ENCODE peak calls at places on chromosomes 3 and 15, in eight cellular contexts. K, P, B, J, U, S, X and C are unnamed samples.

GRCh38 chr15:34018021-34018645 is 20.9 kb downstream of the AVEN start:
- DNase-seq in U (no peak), B (no peak), P (peak), J (no peak), S (peak), X (no peak), K (peak), C (no peak)

GRCh38 chr3:8201011-8201410 is 300.6 kb upstream of the LMCD1 start:
- DNase-seq in X (no peak), B (no peak), U (no peak), P (no peak), J (no peak), S (no peak), K (no peak), C (no peak)

GRCh38 chr3:119937229-119937628 is 155.3 kb downstream of the NR1I2 start:
- DNase-seq in U (no peak), J (no peak), P (peak), X (no peak), S (peak), B (peak), K (no peak), C (no peak)

GRCh38 chr15:79978694-79979519 is 7.9 kb upstream of the BCL2A1 start:
- DNase-seq in B (peak), X (no peak), J (no peak), K (peak), U (no peak), P (no peak), S (peak), C (peak)

GRCh38 chr3:196890309-196890708 is 22.6 kb downstream of the SENP5 start:
- DNase-seq in J (no peak), P (no peak), X (no peak), U (no peak), K (no peak), S (no peak), B (no peak), C (no peak)

GRCh38 chr3:185688808-185689207 is 102.7 kb downstream of the SENP2 start:
- DNase-seq in B (no peak), U (no peak), J (no peak), K (no peak), X (no peak), S (peak), P (no peak), C (no peak)

GRCh38 chr3:141250342-141250741 is 18.7 kb downstream of the PXYLP1 start:
- DNase-seq in X (no peak), B (no peak), U (no peak), S (no peak), P (no peak), J (no peak), K (no peak), C (no peak)

GRCh38 chr15:46344115-46344749 is 709.4 kb downstream of the SQOR start:
- DNase-seq in S (no peak), U (no peak), B (no peak), K (no peak), P (no peak), X (no peak), J (no peak), C (no peak)

GRCh38 chr3:72123908-72124441 is 339.0 kb upstream of the PROK2 start:
- DNase-seq in P (no peak), X (no peak), J (no peak), K (no peak), S (peak), U (peak), B (peak), C (peak)

GRCh38 chr3:33467786-33468185 is 27.6 kb upstream of the UBP1 start:
- DNase-seq in U (no peak), B (no peak), K (no peak), X (no peak), P (no peak), S (peak), J (no peak), C (no peak)

GRCh38 chr3:123080864-123081562 is 14.2 kb downstream of the PDIA5 start:
- DNase-seq in B (no peak), X (no peak), K (no peak), S (no peak), J (no peak), U (no peak), P (no peak), C (no peak)

GRCh38 chr3:134362221-134362620 is 12.0 kb downstream of the AMOTL2 start:
- DNase-seq in S (no peak), P (no peak), X (no peak), B (no peak), U (no peak), K (no peak), J (no peak), C (no peak)

GRCh38 chr3:96465521-96465920 is 348.9 kb upstream of the EPHA6 start:
- DNase-seq in S (no peak), B (no peak), X (no peak), J (no peak), K (no peak), U (no peak), P (no peak), C (no peak)

GRCh38 chr15:96612917-96613316 is 282.4 kb downstream of the NR2F2 start:
- DNase-seq in K (no peak), X (no peak), U (no peak), B (no peak), S (no peak), P (no peak), J (no peak), C (no peak)

GRCh38 chr3:172519740-172520139 is 3.5 kb downstream of the TNFSF10 start:
- DNase-seq in S (no peak), B (no peak), K (no peak), J (no peak), X (no peak), U (no peak), P (no peak), C (no peak)

GRCh38 chr3:135077186-135077585 is 282.1 kb downstream of the EPHB1 start:
- DNase-seq in U (no peak), K (no peak), P (no peak), J (no peak), X (no peak), B (no peak), S (no peak), C (no peak)

GRCh38 chr15:29612701-29613100 is 209.6 kb downstream of the TJP1 start:
- DNase-seq in K (no peak), U (no peak), S (peak), X (no peak), B (no peak), P (no peak), J (no peak), C (no peak)

GRCh38 chr15:65963911-65964482 is 94.7 kb downstream of the RAB11A start:
- DNase-seq in K (no peak), P (no peak), U (no peak), B (no peak), S (no peak), J (no peak), X (no peak), C (no peak)

GRCh38 chr3:107441617-107442016 is 64.4 kb downstream of the CCDC54 start:
- DNase-seq in J (no peak), B (no peak), S (peak), U (no peak), K (no peak), P (no peak), X (no peak), C (no peak)

GRCh38 chr15:67512140-67512539 is 8.8 kb upstream of the C15orf61 start:
- DNase-seq in K (no peak), P (no peak), X (no peak), J (no peak), B (no peak), S (no peak), U (no peak), C (no peak)

GRCh38 chr3:89079944-89080343 is 27.5 kb upstream of the EPHA3 start:
- DNase-seq in K (no peak), J (no peak), X (no peak), U (no peak), P (no peak), B (no peak), S (no peak), C (no peak)

GRCh38 chr3:17639765-17640164 is 102.7 kb downstream of the TBC1D5 start:
- DNase-seq in P (no peak), B (no peak), X (no peak), S (peak), U (no peak), K (no peak), J (no peak), C (no peak)

GRCh38 chr15:39195988-39196486 is 384.8 kb upstream of the THBS1 start:
- DNase-seq in X (no peak), P (no peak), J (no peak), B (peak), K (no peak), U (no peak), S (peak), C (no peak)

GRCh38 chr3:96755519-96755918 is 58.9 kb upstream of the EPHA6 start:
- DNase-seq in J (no peak), P (no peak), S (no peak), U (no peak), B (no peak), X (no peak), K (no peak), C (no peak)

GRCh38 chr3:4462641-4463040 is 4.4 kb downstream of the SUMF1 start:
- DNase-seq in S (no peak), K (no peak), J (no peak), P (no peak), B (no peak), U (no peak), X (no peak), C (no peak)

GRCh38 chr15:51170882-51171577 is 76.3 kb upstream of the TNFAIP8L3 start:
- DNase-seq in J (peak), P (no peak), X (no peak), K (no peak), U (no peak), S (no peak), B (no peak), C (peak)

DNA sequence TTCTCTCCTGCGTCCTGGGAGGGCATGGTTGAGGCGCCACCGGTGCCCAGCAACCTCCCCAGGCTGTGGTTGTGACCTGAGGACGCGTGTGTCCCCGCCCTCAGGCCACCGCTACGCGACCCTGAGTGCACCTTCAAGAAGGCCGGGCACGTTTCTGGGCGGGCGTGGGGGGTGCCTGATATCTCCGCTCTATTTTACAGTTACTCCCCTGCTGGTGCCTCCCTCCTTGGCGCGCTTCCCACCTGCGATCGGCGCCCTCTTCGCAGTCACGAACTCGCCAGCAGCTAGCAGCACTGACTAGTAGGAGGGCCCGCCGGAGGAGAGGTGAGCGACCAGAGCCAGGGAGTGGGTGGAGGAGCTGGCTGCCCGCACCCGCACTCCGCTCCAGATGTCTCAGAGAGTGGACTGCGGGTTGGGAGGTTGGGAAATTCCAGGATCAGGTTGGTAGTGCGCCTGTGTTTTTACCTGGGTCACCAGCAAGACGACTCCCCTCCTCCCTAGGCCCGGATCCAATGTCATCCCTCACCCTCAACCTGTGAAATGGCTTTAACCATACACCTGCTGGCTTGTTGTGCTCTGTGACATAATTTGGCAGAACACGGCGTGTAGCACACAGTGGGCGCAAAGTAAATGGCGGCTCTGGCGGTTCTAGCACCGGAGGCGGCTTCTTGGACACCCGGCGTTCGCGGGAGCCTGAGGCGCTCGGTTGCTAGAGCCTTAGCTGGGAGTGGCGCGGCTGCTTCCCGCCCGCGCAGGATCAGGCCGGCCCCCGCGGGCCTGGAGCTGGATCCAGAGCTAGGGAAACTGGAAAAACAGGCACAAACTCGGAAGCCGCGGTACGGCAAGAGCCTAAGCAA is 43.4 kb upstream of the POLG start:
- DNase-seq in P (no peak), K (no peak), S (no peak), J (no peak), B (no peak), X (no peak), U (no peak), C (no peak)
- H3K4me3 ChIP-seq in P (peak), K (peak), S (no peak), J (no peak), B (no peak), X (peak), U (peak), C (peak)

GRCh38 chr15:32721594-32721993 is 3.8 kb downstream of the GREM1 start:
- DNase-seq in J (no peak), B (no peak), U (no peak), K (no peak), P (no peak), S (peak), X (no peak), C (no peak)
- H3K4me3 ChIP-seq in J (no peak), B (no peak), U (no peak), K (no peak), P (no peak), S (no peak), X (no peak), C (no peak)

GRCh38 chr3:110685630-110686029 is 386.0 kb upstream of the NECTIN3 start:
- DNase-seq in B (no peak), S (no peak), X (no peak), P (no peak), J (no peak), U (no peak), K (no peak), C (no peak)
- H3K4me3 ChIP-seq in B (no peak), S (no peak), X (no peak), P (no peak), J (no peak), U (no peak), K (no peak), C (no peak)

GRCh38 chr3:129890891-129891290 is 2.6 kb downstream of the TMCC1 start:
- DNase-seq in P (no peak), B (no peak), X (no peak), U (no peak), J (no peak), K (no peak), S (no peak), C (no peak)
- H3K4me3 ChIP-seq in P (no peak), B (no peak), X (no peak), U (no peak), J (no peak), K (no peak), S (no peak), C (no peak)

GRCh38 chr3:30658328-30659052 is 52.1 kb downstream of the TGFBR2 start:
- DNase-seq in X (no peak), B (peak), P (no peak), J (no peak), K (peak), U (peak), S (peak), C (no peak)
- H3K4me3 ChIP-seq in X (no peak), B (no peak), P (peak), J (no peak), K (no peak), U (no peak), S (no peak), C (no peak)

DNA sequence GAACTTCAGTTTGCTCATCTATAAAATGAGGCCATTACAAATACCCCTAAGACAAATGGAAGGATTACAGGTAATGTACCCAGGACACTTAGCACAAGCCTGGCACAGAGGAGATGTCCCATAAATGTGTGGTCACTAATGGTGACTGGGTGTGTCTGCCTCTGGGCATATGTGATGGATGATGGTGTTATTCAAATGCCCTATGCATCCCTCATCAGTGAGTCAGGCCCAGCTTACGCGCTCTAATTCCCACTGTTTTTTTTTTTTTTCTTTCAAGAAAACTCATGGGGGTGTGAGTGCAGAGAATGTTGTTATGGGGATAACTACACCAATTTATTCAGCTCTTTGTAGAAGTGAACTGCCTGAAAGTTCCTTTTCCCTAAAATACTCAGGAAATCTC is 23.6 kb upstream of the KIF23 start:
- DNase-seq in P (no peak), B (no peak), S (peak), K (no peak), U (no peak), X (no peak), J (no peak), C (peak)
- H3K4me3 ChIP-seq in P (no peak), B (no peak), S (no peak), K (no peak), U (no peak), X (no peak), J (no peak), C (no peak)

GRCh38 chr15:40942865-40943264 is 10.4 kb upstream of the CHAC1 start:
- DNase-seq in X (no peak), P (no peak), K (no peak), J (no peak), S (no peak), U (no peak), B (no peak), C (no peak)
- H3K4me3 ChIP-seq in X (no peak), P (peak), K (no peak), J (no peak), S (peak), U (peak), B (peak), C (peak)

DNA sequence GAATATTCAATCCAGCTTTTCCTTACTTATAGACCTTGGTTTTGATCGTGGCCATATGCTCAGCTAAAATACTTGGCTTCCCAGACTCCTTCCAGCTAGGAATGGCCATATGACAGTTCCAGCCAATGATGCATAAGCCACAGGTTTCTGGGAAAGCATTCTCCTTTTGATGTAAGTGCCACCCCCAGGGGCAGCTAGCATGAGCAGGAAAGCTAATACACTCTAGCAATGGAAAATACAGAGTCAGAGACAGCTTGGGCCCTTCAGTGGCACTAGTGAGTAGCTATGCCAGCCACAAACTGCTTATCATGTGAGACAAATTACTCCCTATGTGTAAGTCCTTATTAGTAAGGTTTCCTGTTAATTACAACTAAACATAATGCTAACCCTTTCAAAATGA is 26.7 kb downstream of the TBC1D2B start:
- DNase-seq in B (no peak), K (no peak), P (no peak), X (no peak), S (peak), J (no peak), U (no peak), C (no peak)
- H3K4me3 ChIP-seq in B (no peak), K (no peak), P (no peak), X (no peak), S (no peak), J (no peak), U (no peak), C (no peak)

DNA sequence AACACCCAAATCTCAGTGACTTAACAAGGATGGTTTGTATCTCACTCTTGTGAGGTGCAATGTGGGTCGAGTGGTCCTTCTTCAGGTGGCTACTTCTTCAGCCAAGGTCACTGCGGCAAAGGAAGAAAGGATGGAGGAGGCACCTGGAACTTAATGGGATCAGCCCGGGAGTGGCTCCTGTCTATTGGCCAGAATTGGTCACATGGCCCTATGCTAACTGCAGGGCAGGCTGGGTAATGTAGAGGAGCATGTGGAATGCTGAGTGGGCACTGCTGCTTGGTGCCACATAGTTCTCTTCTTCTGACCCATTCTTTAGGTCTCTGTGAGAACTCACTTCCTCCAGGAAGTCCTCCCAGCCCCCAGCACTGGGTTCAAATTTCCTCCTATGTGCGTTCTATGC is 20.3 kb upstream of the FAM3D start:
- DNase-seq in B (no peak), X (no peak), J (no peak), S (no peak), K (no peak), P (no peak), U (no peak), C (no peak)
- H3K4me3 ChIP-seq in B (no peak), X (no peak), J (no peak), S (no peak), K (no peak), P (no peak), U (no peak), C (no peak)

GRCh38 chr3:126212250-126212628 is 31.9 kb upstream of the ALDH1L1 start:
- DNase-seq in P (no peak), X (no peak), U (no peak), J (no peak), K (no peak), S (no peak), B (no peak), C (no peak)
- H3K4me3 ChIP-seq in P (no peak), X (no peak), U (no peak), J (no peak), K (no peak), S (no peak), B (no peak), C (no peak)